ENCODE peak calls at places on chromosome 6, in six cellular contexts. One of them, this sample, is unnamed.

GRCh38 chr6:17971128-17972073 is 16.0 kb downstream of the KIF13A start:
- DNase-seq in adrenal gland: peak; percentile 38
- DNase-seq in left ventricle myocardium inferior: no peak
- DNase-seq in PC-9: no peak
- DNase-seq in aorta: peak; percentile 72
- DNase-seq in tibial artery: no peak
- DNase-seq in this sample: no peak

GRCh38 chr6:101391772-101392560 is 1.5 kb upstream of the GRIK2 start:
- DNase-seq in adrenal gland: no peak
- DNase-seq in left ventricle myocardium inferior: no peak
- DNase-seq in PC-9: no peak
- DNase-seq in aorta: no peak
- DNase-seq in tibial artery: no peak
- DNase-seq in this sample: no peak

GRCh38 chr6:42864602-42865001 is 14.8 kb upstream of the RPL7L1 start:
- DNase-seq in adrenal gland: peak; percentile 88
- DNase-seq in left ventricle myocardium inferior: no peak
- DNase-seq in PC-9: no peak
- DNase-seq in aorta: peak; percentile 78
- DNase-seq in tibial artery: peak; percentile 88
- DNase-seq in this sample: no peak

GRCh38 chr6:33689879-33690278 is 21.6 kb downstream of the UQCC2 start:
- DNase-seq in adrenal gland: no peak
- DNase-seq in left ventricle myocardium inferior: no peak
- DNase-seq in PC-9: no peak
- DNase-seq in aorta: no peak
- DNase-seq in tibial artery: no peak
- DNase-seq in this sample: no peak

GRCh38 chr6:54299542-54300269 is 8.5 kb upstream of the TINAG start:
- DNase-seq in adrenal gland: no peak
- DNase-seq in left ventricle myocardium inferior: no peak
- DNase-seq in PC-9: no peak
- DNase-seq in aorta: no peak
- DNase-seq in tibial artery: no peak
- DNase-seq in this sample: no peak

GRCh38 chr6:42047220-42047590 is 3.1 kb upstream of the TAF8 start:
- DNase-seq in adrenal gland: no peak
- DNase-seq in left ventricle myocardium inferior: no peak
- DNase-seq in PC-9: no peak
- DNase-seq in aorta: no peak
- DNase-seq in tibial artery: no peak
- DNase-seq in this sample: no peak

GRCh38 chr6:169171010-169171409 is 82.6 kb downstream of the THBS2 start:
- DNase-seq in adrenal gland: no peak
- DNase-seq in left ventricle myocardium inferior: no peak
- DNase-seq in PC-9: no peak
- DNase-seq in aorta: no peak
- DNase-seq in tibial artery: no peak
- DNase-seq in this sample: no peak

GRCh38 chr6:166005401-166005845 is 162.2 kb downstream of the TBXT start:
- DNase-seq in adrenal gland: peak; percentile 68
- DNase-seq in left ventricle myocardium inferior: peak; percentile 70
- DNase-seq in PC-9: no peak
- DNase-seq in aorta: peak; percentile 69
- DNase-seq in tibial artery: peak; percentile 88
- DNase-seq in this sample: peak; percentile 78

GRCh38 chr6:34248198-34248726 is 544 bp downstream of the SMIM29 start:
- DNase-seq in adrenal gland: peak; percentile 68
- DNase-seq in left ventricle myocardium inferior: peak; percentile 69
- DNase-seq in PC-9: peak; percentile 43
- DNase-seq in aorta: peak; percentile 84
- DNase-seq in tibial artery: peak; percentile 80
- DNase-seq in this sample: peak; percentile 74

GRCh38 chr6:116399287-116399686 is 28.5 kb downstream of the DSE start:
- DNase-seq in adrenal gland: no peak
- DNase-seq in left ventricle myocardium inferior: no peak
- DNase-seq in PC-9: no peak
- DNase-seq in aorta: no peak
- DNase-seq in tibial artery: peak; percentile 85
- DNase-seq in this sample: peak; percentile 26

GRCh38 chr6:11143394-11144371 is 32.2 kb upstream of the ERVFRD-1 start:
- DNase-seq in adrenal gland: peak; percentile 89
- DNase-seq in left ventricle myocardium inferior: peak; percentile 56
- DNase-seq in PC-9: peak; percentile 46
- DNase-seq in aorta: peak; percentile 84
- DNase-seq in tibial artery: peak; percentile 77
- DNase-seq in this sample: no peak

GRCh38 chr6:129753422-129753821 is 43.4 kb upstream of the ARHGAP18 start:
- DNase-seq in adrenal gland: no peak
- DNase-seq in left ventricle myocardium inferior: no peak
- DNase-seq in PC-9: no peak
- DNase-seq in aorta: no peak
- DNase-seq in tibial artery: no peak
- DNase-seq in this sample: no peak

GRCh38 chr6:15132854-15133670 is 112.8 kb upstream of the JARID2 start:
- DNase-seq in adrenal gland: no peak
- DNase-seq in left ventricle myocardium inferior: no peak
- DNase-seq in PC-9: peak; percentile 86
- DNase-seq in aorta: no peak
- DNase-seq in tibial artery: no peak
- DNase-seq in this sample: peak; percentile 28

GRCh38 chr6:166419268-166419667 is 36.5 kb upstream of the MPC1 start:
- DNase-seq in adrenal gland: no peak
- DNase-seq in left ventricle myocardium inferior: no peak
- DNase-seq in PC-9: no peak
- DNase-seq in aorta: no peak
- DNase-seq in tibial artery: peak; percentile 38
- DNase-seq in this sample: no peak

GRCh38 chr6:152462716-152463115 is 174.4 kb downstream of the SYNE1 start:
- DNase-seq in adrenal gland: no peak
- DNase-seq in left ventricle myocardium inferior: no peak
- DNase-seq in PC-9: no peak
- DNase-seq in aorta: no peak
- DNase-seq in tibial artery: no peak
- DNase-seq in this sample: no peak

DNA sequence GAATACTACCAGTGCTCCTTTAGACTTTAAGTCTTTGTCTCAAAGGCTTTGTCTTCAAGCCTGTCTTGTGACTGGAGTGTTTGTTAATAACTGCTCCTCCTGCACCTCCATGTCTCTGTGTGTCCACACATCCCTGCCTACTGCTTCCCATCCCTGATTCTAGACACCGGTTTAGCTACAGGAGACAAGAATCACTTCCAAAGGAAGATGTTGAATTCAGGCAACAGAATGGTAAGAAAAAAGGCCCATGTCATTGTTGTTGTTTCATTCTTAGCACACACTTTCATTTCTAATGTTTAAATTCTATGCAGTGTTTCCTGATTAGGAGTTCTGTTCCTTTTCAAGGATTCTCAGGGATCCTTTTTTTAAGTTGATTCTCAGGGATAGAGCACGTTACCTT is 293.6 kb upstream of the STXBP5 start:
- DNase-seq in adrenal gland: no peak
- DNase-seq in left ventricle myocardium inferior: no peak
- DNase-seq in PC-9: no peak
- DNase-seq in aorta: no peak
- DNase-seq in tibial artery: no peak
- DNase-seq in this sample: no peak
- H3K4me1 ChIP-seq in adrenal gland: peaks cover 18% of the 10 kb centered on the region
- H3K4me1 ChIP-seq in left ventricle myocardium inferior: peaks cover 24% of the 10 kb centered on the region
- H3K4me1 ChIP-seq in PC-9: peaks cover 39% of the 10 kb centered on the region
- H3K4me1 ChIP-seq in aorta: peaks cover 1% of the 10 kb centered on the region
- H3K4me1 ChIP-seq in tibial artery: no peaks in the 10 kb centered on the region
- H3K4me1 ChIP-seq in this sample: peaks cover 5% of the 10 kb centered on the region

DNA sequence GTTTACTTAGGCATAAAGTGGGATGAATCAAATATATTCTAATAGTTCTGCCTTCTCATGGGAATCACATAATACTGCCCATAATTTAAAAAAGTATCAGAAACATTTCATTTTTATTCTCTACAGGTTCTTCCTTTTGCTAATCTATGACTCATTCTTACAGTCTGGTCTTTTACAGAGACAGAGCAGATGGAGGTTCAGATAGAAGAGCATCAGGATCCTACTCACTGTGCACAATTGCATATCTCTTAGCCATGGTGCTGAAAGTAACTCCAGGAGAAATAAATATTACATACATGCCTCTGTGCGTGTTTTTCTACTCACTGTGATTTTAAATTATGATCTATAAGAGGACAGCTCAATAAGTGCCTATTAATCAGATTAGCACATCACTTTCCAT is 16.3 kb upstream of the OR2B6 start:
- DNase-seq in adrenal gland: no peak
- DNase-seq in left ventricle myocardium inferior: no peak
- DNase-seq in PC-9: no peak
- DNase-seq in aorta: no peak
- DNase-seq in tibial artery: no peak
- DNase-seq in this sample: no peak
- H3K4me1 ChIP-seq in adrenal gland: no peaks in the 10 kb centered on the region
- H3K4me1 ChIP-seq in left ventricle myocardium inferior: no peaks in the 10 kb centered on the region
- H3K4me1 ChIP-seq in PC-9: no peaks in the 10 kb centered on the region
- H3K4me1 ChIP-seq in aorta: no peaks in the 10 kb centered on the region
- H3K4me1 ChIP-seq in tibial artery: no peaks in the 10 kb centered on the region
- H3K4me1 ChIP-seq in this sample: no peaks in the 10 kb centered on the region

DNA sequence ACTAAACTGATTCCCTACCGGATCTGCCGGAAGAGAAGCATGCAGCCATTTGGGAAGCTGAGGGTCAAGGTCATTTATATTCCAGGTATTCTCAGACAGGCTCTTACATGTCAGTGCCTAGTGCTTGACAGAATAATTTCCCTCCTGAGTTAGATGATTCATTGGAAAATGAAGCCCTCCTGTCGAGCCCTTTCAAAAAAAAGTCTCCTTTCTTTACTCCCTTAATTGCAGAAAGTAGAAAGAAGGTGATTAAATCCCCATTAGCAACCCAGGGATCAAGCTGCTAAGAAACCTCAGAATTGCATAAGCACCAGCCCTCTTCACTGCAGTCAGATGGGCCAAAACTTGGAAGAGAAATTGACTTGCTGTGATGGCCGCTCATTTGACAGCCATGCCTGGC is 60.9 kb upstream of the ARMH2 start:
- DNase-seq in adrenal gland: no peak
- DNase-seq in left ventricle myocardium inferior: no peak
- DNase-seq in PC-9: no peak
- DNase-seq in aorta: no peak
- DNase-seq in tibial artery: no peak
- DNase-seq in this sample: no peak
- H3K4me1 ChIP-seq in adrenal gland: no peaks in the 10 kb centered on the region
- H3K4me1 ChIP-seq in left ventricle myocardium inferior: peaks cover 22% of the 10 kb centered on the region
- H3K4me1 ChIP-seq in PC-9: peaks cover 26% of the 10 kb centered on the region
- H3K4me1 ChIP-seq in aorta: no peaks in the 10 kb centered on the region
- H3K4me1 ChIP-seq in tibial artery: no peaks in the 10 kb centered on the region
- H3K4me1 ChIP-seq in this sample: peaks cover 15% of the 10 kb centered on the region

GRCh38 chr6:148521586-148521985 is 178.9 kb downstream of the SASH1 start:
- DNase-seq in adrenal gland: no peak
- DNase-seq in left ventricle myocardium inferior: no peak
- DNase-seq in PC-9: no peak
- DNase-seq in aorta: no peak
- DNase-seq in tibial artery: no peak
- DNase-seq in this sample: no peak

GRCh38 chr6:148521158-148521557 is 178.5 kb downstream of the SASH1 start:
- DNase-seq in adrenal gland: no peak
- DNase-seq in left ventricle myocardium inferior: no peak
- DNase-seq in PC-9: no peak
- DNase-seq in aorta: no peak
- DNase-seq in tibial artery: no peak
- DNase-seq in this sample: no peak

GRCh38 chr6:148524509-148524908 is 181.9 kb downstream of the SASH1 start:
- DNase-seq in adrenal gland: no peak
- DNase-seq in left ventricle myocardium inferior: no peak
- DNase-seq in PC-9: no peak
- DNase-seq in aorta: no peak
- DNase-seq in tibial artery: no peak
- DNase-seq in this sample: no peak

GRCh38 chr6:148523551-148523950 is 180.9 kb downstream of the SASH1 start:
- DNase-seq in adrenal gland: no peak
- DNase-seq in left ventricle myocardium inferior: no peak
- DNase-seq in PC-9: no peak
- DNase-seq in aorta: no peak
- DNase-seq in tibial artery: no peak
- DNase-seq in this sample: no peak

DNA sequence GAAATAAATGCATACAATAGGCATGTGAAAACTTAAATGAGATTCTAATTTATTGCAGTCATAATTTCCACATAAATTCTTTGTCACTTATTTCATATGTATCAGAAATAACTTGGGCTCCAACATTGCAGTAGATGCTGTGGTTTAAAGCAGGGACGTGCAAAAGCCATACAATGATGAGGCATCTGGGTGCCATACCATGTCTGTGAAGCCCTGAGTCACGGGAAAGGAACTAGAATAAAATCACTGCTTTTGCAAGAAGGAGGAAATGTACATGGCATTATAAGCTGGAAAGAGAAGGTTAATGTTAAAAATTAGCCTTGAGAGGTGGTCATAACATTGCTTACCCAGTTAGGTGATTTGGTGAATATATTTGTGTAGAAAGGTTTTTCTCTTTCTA is 180.4 kb downstream of the SASH1 start:
- DNase-seq in adrenal gland: no peak
- DNase-seq in left ventricle myocardium inferior: no peak
- DNase-seq in PC-9: no peak
- DNase-seq in aorta: no peak
- DNase-seq in tibial artery: no peak
- DNase-seq in this sample: no peak
- H3K4me1 ChIP-seq in adrenal gland: no peaks in the 10 kb centered on the region
- H3K4me1 ChIP-seq in left ventricle myocardium inferior: peaks cover 69% of the 10 kb centered on the region
- H3K4me1 ChIP-seq in PC-9: no peaks in the 10 kb centered on the region
- H3K4me1 ChIP-seq in aorta: peaks cover 5% of the 10 kb centered on the region
- H3K4me1 ChIP-seq in tibial artery: no peaks in the 10 kb centered on the region
- H3K4me1 ChIP-seq in this sample: no peaks in the 10 kb centered on the region

GRCh38 chr6:1262704-1263038 is 49.2 kb upstream of the FOXQ1 start:
- DNase-seq in adrenal gland: no peak
- DNase-seq in left ventricle myocardium inferior: no peak
- DNase-seq in PC-9: no peak
- DNase-seq in aorta: no peak
- DNase-seq in tibial artery: no peak
- DNase-seq in this sample: no peak
- H3K4me1 ChIP-seq in adrenal gland: no peaks in the 10 kb centered on the region
- H3K4me1 ChIP-seq in left ventricle myocardium inferior: no peaks in the 10 kb centered on the region
- H3K4me1 ChIP-seq in PC-9: peaks cover 35% of the 10 kb centered on the region
- H3K4me1 ChIP-seq in aorta: no peaks in the 10 kb centered on the region
- H3K4me1 ChIP-seq in tibial artery: no peaks in the 10 kb centered on the region
- H3K4me1 ChIP-seq in this sample: no peaks in the 10 kb centered on the region

GRCh38 chr6:44060622-44061374 is 66.5 kb downstream of the MRPL14 start:
- DNase-seq in adrenal gland: no peak
- DNase-seq in left ventricle myocardium inferior: no peak
- DNase-seq in PC-9: no peak
- DNase-seq in aorta: no peak
- DNase-seq in tibial artery: no peak
- DNase-seq in this sample: no peak
- H3K4me1 ChIP-seq in adrenal gland: peaks cover 21% of the 10 kb centered on the region
- H3K4me1 ChIP-seq in left ventricle myocardium inferior: peaks cover 92% of the 10 kb centered on the region
- H3K4me1 ChIP-seq in PC-9: peaks cover 84% of the 10 kb centered on the region
- H3K4me1 ChIP-seq in aorta: no peaks in the 10 kb centered on the region
- H3K4me1 ChIP-seq in tibial artery: no peaks in the 10 kb centered on the region
- H3K4me1 ChIP-seq in this sample: peaks cover 51% of the 10 kb centered on the region

DNA sequence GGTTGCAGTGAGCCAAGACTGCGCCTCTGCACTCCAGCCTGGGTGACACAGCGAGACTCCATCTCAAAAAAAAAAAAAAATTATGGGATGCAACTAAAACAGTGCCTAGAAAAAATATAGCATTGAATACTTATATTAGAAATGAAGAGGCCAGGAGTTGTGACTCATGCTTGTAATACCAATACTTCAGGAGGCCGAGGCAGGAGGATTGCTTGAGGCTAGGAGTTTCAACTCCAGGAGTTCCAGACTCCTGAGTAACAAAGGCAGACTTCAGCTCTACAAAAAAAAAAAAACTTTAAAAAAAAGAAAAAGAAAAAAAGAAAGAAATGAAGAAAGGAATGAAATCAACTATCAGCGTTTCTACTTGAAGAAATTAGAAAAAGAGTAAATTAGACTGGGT is 17.1 kb upstream of the GJA1 start:
- DNase-seq in adrenal gland: no peak
- DNase-seq in left ventricle myocardium inferior: no peak
- DNase-seq in PC-9: no peak
- DNase-seq in aorta: no peak
- DNase-seq in tibial artery: no peak
- DNase-seq in this sample: no peak
- H3K4me1 ChIP-seq in adrenal gland: no peaks in the 10 kb centered on the region
- H3K4me1 ChIP-seq in left ventricle myocardium inferior: no peaks in the 10 kb centered on the region
- H3K4me1 ChIP-seq in PC-9: no peaks in the 10 kb centered on the region
- H3K4me1 ChIP-seq in aorta: no peaks in the 10 kb centered on the region
- H3K4me1 ChIP-seq in tibial artery: no peaks in the 10 kb centered on the region
- H3K4me1 ChIP-seq in this sample: no peaks in the 10 kb centered on the region